ENCODE peak calls at places on chromosomes 2 and 18, in four cellular contexts. V, L, Q and M are unnamed samples.

GRCh38 chr18:50058731-50059130 is 136.2 kb downstream of the MYO5B start:
- DNase-seq in V (no peak), L (no peak), Q (no peak), M (no peak)

GRCh38 chr2:202765435-202765834 is 106.1 kb downstream of the ICA1L start:
- DNase-seq in V (no peak), L (no peak), Q (no peak), M (no peak)

GRCh38 chr2:223762853-223763252 is 74.5 kb downstream of the AP1S3 start:
- DNase-seq in V (no peak), L (peak; percentile 9), Q (no peak), M (no peak)

GRCh38 chr2:102664439-102665042 is 45.2 kb downstream of the SLC9A2 start:
- DNase-seq in V (peak; percentile 76), L (no peak), Q (peak; percentile 25), M (no peak)

GRCh38 chr2:127044165-127044718 is 62.7 kb downstream of the BIN1 start:
- DNase-seq in V (no peak), L (no peak), Q (no peak), M (no peak)

GRCh38 chr2:15674637-15675455 is 83.2 kb downstream of the DDX1 start:
- DNase-seq in V (no peak), L (no peak), Q (no peak), M (no peak)

GRCh38 chr2:27901219-27901618 is 10.7 kb downstream of the BABAM2 start:
- DNase-seq in V (no peak), L (no peak), Q (no peak), M (no peak)

GRCh38 chr2:71615769-71616730 is 162.7 kb downstream of the DYSF start:
- DNase-seq in V (no peak), L (no peak), Q (no peak), M (no peak)

GRCh38 chr2:44825702-44826101 is 115.8 kb upstream of the SIX3 start:
- DNase-seq in V (no peak), L (no peak), Q (no peak), M (no peak)

GRCh38 chr2:51247252-51247651 is 215.3 kb upstream of the NRXN1 start:
- DNase-seq in V (no peak), L (no peak), Q (no peak), M (no peak)

GRCh38 chr2:12549641-12550040 is 167.1 kb upstream of the TRIB2 start:
- DNase-seq in V (no peak), L (no peak), Q (no peak), M (no peak)

GRCh38 chr2:1731512-1731962 is 12.8 kb downstream of the PXDN start:
- DNase-seq in V (no peak), L (no peak), Q (no peak), M (no peak)

GRCh38 chr2:240822280-240822847 is 2.3 kb upstream of the KIF1A start:
- DNase-seq in V (no peak), L (no peak), Q (no peak), M (no peak)

DNA sequence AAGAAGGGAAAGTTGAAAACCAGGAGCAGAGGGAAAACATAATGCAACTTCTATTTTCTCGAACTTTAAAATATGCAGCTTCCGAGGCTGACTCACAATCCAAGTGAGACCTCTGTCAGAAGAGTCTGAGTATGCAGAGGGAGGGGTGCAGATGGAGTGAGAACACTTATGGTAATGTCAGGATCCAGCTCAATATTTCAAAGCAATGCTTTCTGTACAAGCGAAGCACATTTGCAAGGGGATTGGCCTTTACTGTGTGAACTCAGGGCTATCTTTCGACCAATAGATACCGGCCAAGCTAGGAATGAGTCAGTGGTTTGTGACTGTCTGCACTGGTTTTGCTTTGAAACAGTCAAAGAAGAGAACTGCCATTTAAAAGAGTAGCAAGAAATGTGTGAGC is 242.7 kb downstream of the CNTNAP5 start:
- DNase-seq in V (no peak), L (no peak), Q (no peak), M (no peak)
- TF ChIP-seq SPI1 in V (no peak), L (no peak), Q (no peak), M (no peak)

GRCh38 chr2:173355866-173356508 is 1.3 kb downstream of the CDCA7 start:
- DNase-seq in V (no peak), L (no peak), Q (no peak), M (no peak)
- TF ChIP-seq SPI1 in V (no peak), L (no peak), Q (no peak), M (no peak)

GRCh38 chr2:73937103-73937885 is 10.6 kb downstream of the DGUOK start:
- DNase-seq in V (no peak), L (no peak), Q (no peak), M (no peak)
- TF ChIP-seq SPI1 in V (no peak), L (no peak), Q (no peak), M (no peak)

GRCh38 chr2:130756721-130757195 is 1.4 kb downstream of the AMER3 start:
- DNase-seq in V (no peak), L (no peak), Q (no peak), M (no peak)

GRCh38 chr2:130749641-130750040 is 5.7 kb upstream of the AMER3 start:
- DNase-seq in V (no peak), L (no peak), Q (no peak), M (no peak)

GRCh38 chr2:130756041-130756720 is 841 bp downstream of the AMER3 start:
- DNase-seq in V (peak; percentile 78), L (no peak), Q (no peak), M (peak; percentile 54)

GRCh38 chr2:130755234-130756040 is at the start of gene AMER3:
- DNase-seq in V (no peak), L (no peak), Q (no peak), M (no peak)

GRCh38 chr2:130754811-130755210 is 529 bp upstream of the AMER3 start:
- DNase-seq in V (no peak), L (no peak), Q (no peak), M (no peak)
- TF ChIP-seq SPI1 in V (no peak), L (no peak), Q (no peak), M (no peak)

GRCh38 chr18:69469444-69469919 is 68.8 kb downstream of the DOK6 start:
- DNase-seq in V (peak; percentile 29), L (peak; percentile 44), Q (no peak), M (no peak)
- TF ChIP-seq SPI1 in V (no peak), L (no peak), Q (no peak), M (no peak)

DNA sequence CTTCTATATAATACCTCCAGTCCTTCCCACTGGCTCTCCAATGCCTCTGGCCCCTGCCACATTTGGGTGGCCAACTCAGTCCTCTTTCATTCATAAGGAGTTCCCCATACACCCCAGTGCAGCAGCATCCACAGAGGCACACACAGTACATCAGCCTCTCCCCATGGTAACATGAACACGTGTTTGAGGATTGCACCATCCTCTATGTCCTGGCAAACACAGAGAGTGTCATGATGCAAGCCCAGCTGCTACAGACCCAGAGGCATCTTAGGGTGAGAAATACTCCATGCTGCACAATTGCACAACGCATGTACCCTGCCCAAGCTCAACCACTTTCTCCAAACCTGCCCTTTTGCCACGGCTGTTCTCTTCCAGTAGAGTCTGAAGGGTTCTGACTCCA is 11.5 kb downstream of the IGFBP5 start:
- DNase-seq in V (no peak), L (peak; percentile 93), Q (no peak), M (no peak)
- TF ChIP-seq SPI1 in V (no peak), L (no peak), Q (no peak), M (no peak)

GRCh38 chr2:164388511-164388910 is 232.8 kb downstream of the GRB14 start:
- DNase-seq in V (no peak), L (no peak), Q (peak; percentile 3), M (no peak)
- TF ChIP-seq SPI1 in V (no peak), L (no peak), Q (no peak), M (no peak)

GRCh38 chr2:46001290-46001689 is 295.9 kb upstream of the EPAS1 start:
- DNase-seq in V (no peak), L (no peak), Q (no peak), M (no peak)

GRCh38 chr2:46003912-46004473 is 293.2 kb upstream of the EPAS1 start:
- DNase-seq in V (no peak), L (no peak), Q (no peak), M (no peak)

GRCh38 chr2:46001741-46002506 is 295.3 kb upstream of the EPAS1 start:
- DNase-seq in V (no peak), L (no peak), Q (no peak), M (no peak)

GRCh38 chr2:46002507-46002883 is 294.7 kb upstream of the EPAS1 start:
- DNase-seq in V (no peak), L (no peak), Q (no peak), M (no peak)

GRCh38 chr2:46002947-46003346 is 294.3 kb upstream of the EPAS1 start:
- DNase-seq in V (no peak), L (no peak), Q (no peak), M (no peak)
- TF ChIP-seq SPI1 in V (no peak), L (no peak), Q (no peak), M (no peak)

DNA sequence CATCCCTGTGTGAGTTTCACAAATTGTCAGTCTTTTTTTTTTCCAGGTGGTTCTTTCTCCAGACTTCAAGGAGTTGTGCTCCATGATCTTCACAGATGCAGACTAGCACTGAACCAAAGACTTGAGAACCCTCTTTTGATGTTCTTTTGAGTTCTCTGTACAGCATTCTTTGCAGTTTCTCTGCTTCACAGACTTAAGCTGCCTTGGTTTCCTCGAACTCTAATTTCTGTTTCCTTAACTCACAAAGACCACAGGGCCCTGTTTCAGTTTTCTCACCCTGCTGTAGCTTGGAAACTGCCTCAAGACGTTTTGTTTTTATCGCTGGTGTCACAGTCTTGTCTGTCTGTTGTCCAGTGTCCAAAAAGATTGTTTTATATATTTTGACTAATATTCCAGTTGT is 96.8 kb upstream of the MC4R start:
- DNase-seq in V (no peak), L (no peak), Q (no peak), M (no peak)
- TF ChIP-seq SPI1 in V (no peak), L (no peak), Q (no peak), M (no peak)